ENCODE peak calls at places on chromosomes 2 and 18, in five cellular contexts. One of them, this sample, is unnamed.

GRCh38 chr2:168132389-168132788 is 115.0 kb downstream of the STK39 start:
- DNase-seq in tibial nerve: no peak
- DNase-seq in body of pancreas: no peak
- DNase-seq in K562: no peak
- DNase-seq in heart left ventricle: no peak
- DNase-seq in this sample: no peak

GRCh38 chr18:55522011-55522410 is 66.0 kb downstream of the TCF4 start:
- DNase-seq in heart left ventricle: peak; percentile 32
- DNase-seq in body of pancreas: peak; percentile 11
- DNase-seq in K562: peak; percentile 41
- DNase-seq in tibial nerve: no peak
- DNase-seq in this sample: peak; percentile 30

GRCh38 chr2:38387887-38388286 is 10.8 kb upstream of the ATL2 start:
- DNase-seq in K562: no peak
- DNase-seq in body of pancreas: no peak
- DNase-seq in heart left ventricle: no peak
- DNase-seq in tibial nerve: no peak
- DNase-seq in this sample: no peak

GRCh38 chr2:148194882-148195281 is 174.0 kb downstream of the MBD5 start:
- DNase-seq in heart left ventricle: no peak
- DNase-seq in K562: no peak
- DNase-seq in body of pancreas: no peak
- DNase-seq in tibial nerve: no peak
- DNase-seq in this sample: no peak

GRCh38 chr18:11147962-11148654 is 1.3 kb downstream of the PIEZO2 start:
- DNase-seq in K562: no peak
- DNase-seq in heart left ventricle: no peak
- DNase-seq in tibial nerve: no peak
- DNase-seq in body of pancreas: no peak
- DNase-seq in this sample: no peak

GRCh38 chr2:7019191-7019590 is 102.0 kb downstream of the RNF144A start:
- DNase-seq in heart left ventricle: no peak
- DNase-seq in body of pancreas: no peak
- DNase-seq in tibial nerve: no peak
- DNase-seq in K562: no peak
- DNase-seq in this sample: no peak

GRCh38 chr2:157777425-157777824 is 98.7 kb downstream of the ACVR1 start:
- DNase-seq in body of pancreas: peak; percentile 73
- DNase-seq in heart left ventricle: no peak
- DNase-seq in tibial nerve: peak; percentile 71
- DNase-seq in K562: peak; percentile 70
- DNase-seq in this sample: peak; percentile 56

GRCh38 chr2:218733615-218734021 is 23.0 kb downstream of the TTLL4 start:
- DNase-seq in tibial nerve: peak; percentile 66
- DNase-seq in K562: no peak
- DNase-seq in heart left ventricle: no peak
- DNase-seq in body of pancreas: peak; percentile 11
- DNase-seq in this sample: no peak

GRCh38 chr18:23134780-23135678 is at the start of gene CABLES1:
- DNase-seq in body of pancreas: peak; percentile 81
- DNase-seq in K562: no peak
- DNase-seq in tibial nerve: peak; percentile 51
- DNase-seq in heart left ventricle: peak; percentile 70
- DNase-seq in this sample: peak; percentile 66

GRCh38 chr2:200219400-200220113 is 86.9 kb upstream of the SPATS2L start:
- DNase-seq in body of pancreas: peak; percentile 74
- DNase-seq in K562: no peak
- DNase-seq in heart left ventricle: no peak
- DNase-seq in tibial nerve: no peak
- DNase-seq in this sample: no peak

GRCh38 chr2:158011055-158011771 is 90.5 kb upstream of the UPP2 start:
- DNase-seq in heart left ventricle: no peak
- DNase-seq in body of pancreas: no peak
- DNase-seq in tibial nerve: no peak
- DNase-seq in K562: no peak
- DNase-seq in this sample: no peak

GRCh38 chr2:52749764-52750163 is 1017.8 kb upstream of the CHAC2 start:
- DNase-seq in K562: no peak
- DNase-seq in tibial nerve: no peak
- DNase-seq in body of pancreas: no peak
- DNase-seq in heart left ventricle: no peak
- DNase-seq in this sample: no peak

GRCh38 chr18:65906621-65907034 is 155.8 kb downstream of the CDH7 start:
- DNase-seq in heart left ventricle: no peak
- DNase-seq in K562: no peak
- DNase-seq in tibial nerve: no peak
- DNase-seq in body of pancreas: no peak
- DNase-seq in this sample: no peak

GRCh38 chr18:65901522-65901921 is 150.7 kb downstream of the CDH7 start:
- DNase-seq in heart left ventricle: no peak
- DNase-seq in body of pancreas: no peak
- DNase-seq in K562: no peak
- DNase-seq in tibial nerve: no peak
- DNase-seq in this sample: no peak

DNA sequence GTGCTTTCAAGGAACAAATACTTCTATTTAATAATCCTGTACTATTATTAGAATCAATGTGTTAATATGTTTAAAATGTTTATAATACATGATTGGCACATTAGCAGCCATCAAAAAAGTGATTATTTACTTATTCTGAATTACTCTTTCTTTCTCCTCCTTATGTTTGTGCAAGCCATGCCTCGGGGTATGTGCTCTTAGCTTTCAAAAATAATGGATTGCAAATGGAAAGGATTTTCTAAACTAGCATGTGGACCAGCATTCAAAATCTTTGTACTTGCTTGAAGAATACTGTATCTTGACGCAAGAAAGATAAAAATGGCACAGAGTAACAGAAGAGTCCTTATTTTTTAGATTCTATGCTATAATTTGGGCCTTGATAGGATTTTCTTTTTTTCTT is 156.5 kb downstream of the CDH7 start:
- DNase-seq in K562: no peak
- DNase-seq in body of pancreas: no peak
- DNase-seq in tibial nerve: no peak
- DNase-seq in heart left ventricle: no peak
- DNase-seq in this sample: no peak
- H3K4me3 ChIP-seq in K562: no peak overlapping the region
- H3K4me3 ChIP-seq in body of pancreas: no peak overlapping the region
- H3K4me3 ChIP-seq in tibial nerve: no peak overlapping the region
- H3K4me3 ChIP-seq in heart left ventricle: no peak overlapping the region
- H3K4me3 ChIP-seq in this sample: no peak overlapping the region

GRCh38 chr2:231708773-231709635 is 679 bp downstream of the PTMA start:
- DNase-seq in tibial nerve: no peak
- DNase-seq in heart left ventricle: peak; percentile 66
- DNase-seq in body of pancreas: peak; percentile 57
- DNase-seq in K562: peak; percentile 18
- DNase-seq in this sample: peak; percentile 57

GRCh38 chr2:231709981-231710750 is 1.8 kb downstream of the PTMA start:
- DNase-seq in tibial nerve: peak; percentile 72
- DNase-seq in heart left ventricle: peak; percentile 87
- DNase-seq in body of pancreas: peak; percentile 87
- DNase-seq in K562: peak; percentile 91
- DNase-seq in this sample: peak; percentile 68

GRCh38 chr2:231709636-231709980 is 1.3 kb downstream of the PTMA start:
- DNase-seq in K562: peak; percentile 17
- DNase-seq in tibial nerve: no peak
- DNase-seq in body of pancreas: peak; percentile 62
- DNase-seq in heart left ventricle: peak; percentile 64
- DNase-seq in this sample: peak; percentile 45

GRCh38 chr2:231711677-231712461 is 3.5 kb downstream of the PTMA start:
- DNase-seq in K562: no peak
- DNase-seq in body of pancreas: no peak
- DNase-seq in heart left ventricle: no peak
- DNase-seq in tibial nerve: no peak
- DNase-seq in this sample: no peak

GRCh38 chr2:231710751-231711676 is 2.7 kb downstream of the PTMA start:
- DNase-seq in K562: no peak
- DNase-seq in tibial nerve: no peak
- DNase-seq in body of pancreas: peak; percentile 41
- DNase-seq in heart left ventricle: peak; percentile 63
- DNase-seq in this sample: peak; percentile 38
- TF ChIP-seq POLR2A in K562: no peak
- TF ChIP-seq POLR2A in tibial nerve: no peak
- TF ChIP-seq POLR2A in body of pancreas: no peak
- TF ChIP-seq POLR2A in heart left ventricle: no peak
- TF ChIP-seq POLR2A in this sample: no peak

GRCh38 chr2:175166216-175166824 is 1.7 kb downstream of the ATF2 start:
- DNase-seq in heart left ventricle: no peak
- DNase-seq in body of pancreas: no peak
- DNase-seq in tibial nerve: no peak
- DNase-seq in K562: no peak
- DNase-seq in this sample: no peak
- H3K4me3 ChIP-seq in heart left ventricle: peak overlapping the region; percentile 73
- H3K4me3 ChIP-seq in body of pancreas: no peak overlapping the region
- H3K4me3 ChIP-seq in tibial nerve: peak overlapping the region; percentile 96
- H3K4me3 ChIP-seq in K562: peak overlapping the region; percentile 69
- H3K4me3 ChIP-seq in this sample: no peak overlapping the region

GRCh38 chr2:43171789-43172188 is 54.6 kb downstream of the ZFP36L2 start:
- DNase-seq in heart left ventricle: peak; percentile 79
- DNase-seq in K562: peak; percentile 75
- DNase-seq in body of pancreas: peak; percentile 70
- DNase-seq in tibial nerve: peak; percentile 66
- DNase-seq in this sample: no peak

GRCh38 chr2:43176449-43176848 is 50.0 kb downstream of the ZFP36L2 start:
- DNase-seq in tibial nerve: no peak
- DNase-seq in body of pancreas: no peak
- DNase-seq in K562: no peak
- DNase-seq in heart left ventricle: no peak
- DNase-seq in this sample: no peak

GRCh38 chr2:43175187-43175490 is 51.3 kb downstream of the ZFP36L2 start:
- DNase-seq in heart left ventricle: no peak
- DNase-seq in tibial nerve: no peak
- DNase-seq in K562: no peak
- DNase-seq in body of pancreas: no peak
- DNase-seq in this sample: no peak

GRCh38 chr2:43178055-43178598 is 48.3 kb downstream of the ZFP36L2 start:
- DNase-seq in tibial nerve: no peak
- DNase-seq in heart left ventricle: no peak
- DNase-seq in K562: peak; percentile 66
- DNase-seq in body of pancreas: peak; percentile 65
- DNase-seq in this sample: no peak

GRCh38 chr2:43174368-43175186 is 51.8 kb downstream of the ZFP36L2 start:
- DNase-seq in body of pancreas: no peak
- DNase-seq in K562: no peak
- DNase-seq in heart left ventricle: peak; percentile 60
- DNase-seq in tibial nerve: no peak
- DNase-seq in this sample: no peak
- TF ChIP-seq POLR2A in body of pancreas: no peak
- TF ChIP-seq POLR2A in K562: no peak
- TF ChIP-seq POLR2A in heart left ventricle: no peak
- TF ChIP-seq POLR2A in tibial nerve: no peak
- TF ChIP-seq POLR2A in this sample: no peak

DNA sequence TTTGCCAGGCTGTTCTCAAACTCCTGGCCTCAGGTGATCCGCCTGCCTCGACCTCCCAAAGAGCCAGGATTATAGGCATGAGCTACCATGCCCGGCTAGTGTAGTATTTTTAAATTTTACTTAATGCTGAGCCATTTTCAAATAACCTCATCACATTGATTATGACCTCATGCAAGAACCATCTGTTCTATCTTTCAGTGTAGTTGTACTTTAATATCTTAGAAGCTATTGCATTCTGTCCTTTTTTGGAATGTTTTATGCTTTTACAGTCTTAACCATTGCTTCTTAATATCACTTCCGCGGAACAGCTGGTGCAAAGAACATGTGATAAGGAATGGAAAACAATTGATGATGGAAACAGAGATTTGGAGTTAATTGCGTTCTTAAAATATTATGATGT is 2.7 kb downstream of the GEN1 start:
- DNase-seq in tibial nerve: no peak
- DNase-seq in body of pancreas: no peak
- DNase-seq in heart left ventricle: no peak
- DNase-seq in K562: no peak
- DNase-seq in this sample: no peak
- H3K4me3 ChIP-seq in tibial nerve: no peak overlapping the region
- H3K4me3 ChIP-seq in body of pancreas: no peak overlapping the region
- H3K4me3 ChIP-seq in heart left ventricle: no peak overlapping the region
- H3K4me3 ChIP-seq in K562: no peak overlapping the region
- H3K4me3 ChIP-seq in this sample: no peak overlapping the region